ENCODE peak calls at places on chromosomes 4 and X, in five cellular contexts. X is HFF-Myc, T is endothelial cell of umbilical vein, A is A549, P is nephron progenitor cell. E is an unnamed sample.

GRCh38 chr4:893995-894705 is 38.0 kb downstream of the GAK start:
- DNase-seq in A (no peak), P (no peak), T (no peak), X (no peak), E (no peak)

GRCh38 chr4:140238353-140239041 is 84.5 kb upstream of the MAML3 start:
- DNase-seq in P (peak; percentile 25), X (peak; percentile 90), A (no peak), T (peak; percentile 29), E (peak; percentile 88)

GRCh38 chr4:125338814-125339213 is 24.1 kb downstream of the FAT4 start:
- DNase-seq in A (no peak), T (peak; percentile 37), X (no peak), P (no peak), E (no peak)

GRCh38 chr4:132334081-132334480 is 815.0 kb upstream of the PCDH10 start:
- DNase-seq in A (no peak), T (no peak), P (no peak), X (no peak), E (no peak)

GRCh38 chr4:8719421-8719820 is 126.9 kb downstream of the CPZ start:
- DNase-seq in A (no peak), P (no peak), T (no peak), X (no peak), E (no peak)

GRCh38 chrX:53316860-53317237 is 35.5 kb upstream of the IQSEC2 start:
- DNase-seq in P (no peak), T (no peak), X (no peak), A (no peak), E (no peak)

GRCh38 chr4:122744229-122744628 is 11.7 kb downstream of the BBS12 start:
- DNase-seq in T (no peak), A (no peak), X (no peak), P (no peak), E (no peak)

GRCh38 chr4:87030124-87030523 is 95.3 kb downstream of the AFF1 start:
- DNase-seq in A (no peak), X (no peak), T (no peak), P (no peak), E (no peak)

GRCh38 chr4:82528074-82528473 is 33.7 kb downstream of the TMEM150C start:
- DNase-seq in P (no peak), X (no peak), T (no peak), A (no peak), E (no peak)

GRCh38 chr4:122346503-122346902 is 32.3 kb upstream of the ADAD1 start:
- DNase-seq in X (no peak), T (no peak), A (no peak), P (no peak), E (no peak)

GRCh38 chrX:44223150-44223549 is 120.3 kb downstream of the EFHC2 start:
- DNase-seq in A (no peak), T (peak; percentile 1), X (peak; percentile 20), P (no peak), E (peak; percentile 8)

GRCh38 chrX:142052238-142052637 is 148.5 kb downstream of the MAGEC1 start:
- DNase-seq in X (no peak), A (no peak), T (no peak), P (no peak), E (no peak)

GRCh38 chrX:39017716-39018115 is 216.5 kb downstream of the MID1IP1 start:
- DNase-seq in A (no peak), P (no peak), T (no peak), X (no peak), E (no peak)

E was measured in AG09319.